ENCODE peak calls at places on chromosomes 4 and X, in seven cellular contexts. W is H1, D is endothelial cell of umbilical vein, M is NB4, L is A549, B is HCT116, C is WTC11. V is an unnamed sample.

GRCh38 chr4:188941524-188942109 is 802.4 kb downstream of the TRIML1 start:
- DNase-seq in W (no peak), D (no peak), M (no peak), L (peak; percentile 58), B (peak; percentile 95), C (no peak), V (no peak)

GRCh38 chrX:150257348-150258175 is 105.6 kb upstream of the MAMLD1 start:
- DNase-seq in W (no peak), D (no peak), M (peak; percentile 0), L (no peak), B (no peak), C (peak; percentile 10), V (no peak)

GRCh38 chr4:116926631-116927295 is 158.6 kb downstream of the TRAM1L1 start:
- DNase-seq in W (no peak), D (no peak), M (no peak), L (no peak), B (no peak), C (no peak), V (no peak)

GRCh38 chr4:148649669-148650331 is 207.6 kb upstream of the NR3C2 start:
- DNase-seq in W (no peak), D (no peak), M (no peak), L (no peak), B (no peak), C (no peak), V (no peak)

GRCh38 chr4:55681430-55681829 is 45.3 kb upstream of the NMU start:
- DNase-seq in W (no peak), D (no peak), M (no peak), L (no peak), B (no peak), C (no peak), V (no peak)

GRCh38 chr4:120156115-120156718 is 89.6 kb upstream of the MAD2L1 start:
- DNase-seq in W (peak; percentile 5), D (peak; percentile 79), M (peak; percentile 77), L (peak; percentile 3), B (peak; percentile 83), C (no peak), V (peak; percentile 1)

GRCh38 chrX:100677616-100678181 is 33.7 kb downstream of the SRPX2 start:
- DNase-seq in W (no peak), D (no peak), M (no peak), L (no peak), B (no peak), C (no peak), V (no peak)

GRCh38 chr4:166277406-166277805 is 404.4 kb downstream of the TLL1 start:
- DNase-seq in W (no peak), D (no peak), M (no peak), L (no peak), B (no peak), C (no peak), V (no peak)

GRCh38 chr4:153731239-153731638 is 28.6 kb downstream of the RNF175 start:
- DNase-seq in W (no peak), D (no peak), M (peak; percentile 25), L (no peak), B (no peak), C (no peak), V (peak; percentile 90)

GRCh38 chrX:120301960-120302359 is 9.3 kb downstream of the TMEM255A start:
- DNase-seq in W (no peak), D (no peak), M (no peak), L (no peak), B (no peak), C (no peak), V (no peak)

DNA sequence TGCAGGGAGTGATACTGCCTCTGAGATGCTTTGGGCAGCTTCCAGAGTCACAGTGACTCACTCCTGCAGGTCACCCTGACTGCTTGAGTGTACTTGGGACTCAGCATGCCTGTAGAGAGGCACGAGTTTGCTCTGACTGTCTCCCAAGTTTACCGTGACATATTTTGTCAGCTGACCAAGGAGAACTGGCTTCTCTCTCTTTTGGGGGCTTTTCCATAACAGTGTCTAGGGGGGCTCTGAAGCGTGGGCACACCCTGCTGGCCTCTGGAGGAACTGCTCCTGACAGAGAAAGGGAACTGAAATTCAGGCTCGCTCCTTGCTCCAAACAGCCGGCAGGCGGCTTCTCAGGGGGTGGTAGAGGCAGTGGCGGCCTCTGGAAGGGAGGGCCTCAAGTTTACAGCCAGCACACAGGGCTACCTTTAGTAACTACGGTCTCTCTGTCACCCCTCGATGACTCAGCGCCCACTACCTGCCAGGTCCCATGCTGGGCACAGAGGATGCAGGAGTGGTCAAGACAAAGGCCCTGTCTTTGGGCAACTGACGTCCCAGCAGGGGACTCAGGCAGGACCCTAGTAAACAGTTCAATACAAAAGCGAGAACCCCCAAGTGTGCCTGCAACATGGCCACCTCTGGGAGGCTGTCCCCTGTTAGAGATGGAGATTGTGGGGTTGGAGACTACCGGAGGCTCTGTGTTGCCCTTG is 17.8 kb downstream of the ZNF185 start:
- DNase-seq in W (no peak), D (peak; percentile 16), M (peak; percentile 55), L (peak; percentile 51), B (peak; percentile 18), C (peak; percentile 54), V (peak; percentile 77)
- TF ChIP-seq MAX in W (no peak), D (no peak), M (no peak), L (no peak), B (no peak), C (no peak), V (no peak)

GRCh38 chrX:11944486-11944885 is 186.4 kb downstream of the MSL3 start:
- DNase-seq in W (peak; percentile 33), D (peak; percentile 15), M (peak; percentile 26), L (peak; percentile 11), B (no peak), C (peak; percentile 58), V (peak; percentile 26)
- TF ChIP-seq MAX in W (peak; percentile 59), D (no peak), M (no peak), L (no peak), B (no peak), C (peak; percentile 77), V (peak; percentile 94)

DNA sequence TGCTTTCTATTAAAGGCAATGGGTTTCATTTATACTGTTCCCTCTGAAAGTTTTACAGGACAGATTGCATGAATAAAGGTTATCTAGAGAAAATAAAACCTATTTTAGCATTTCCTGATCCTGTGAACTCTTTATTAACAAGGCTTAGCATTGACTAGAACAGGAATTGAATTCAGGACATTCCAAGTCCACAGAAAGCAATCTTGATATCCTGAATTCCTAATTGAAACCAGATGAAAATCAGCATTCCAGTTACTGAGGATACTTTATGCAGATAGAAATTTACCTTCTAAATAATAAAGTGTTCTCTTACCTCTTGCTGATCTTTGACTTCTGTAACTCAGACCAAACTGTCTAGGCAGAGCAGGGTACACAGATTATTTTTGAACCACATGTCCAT is 151.4 kb downstream of the ZNF518B start:
- DNase-seq in W (no peak), D (no peak), M (no peak), L (no peak), B (no peak), C (no peak), V (no peak)
- TF ChIP-seq MAX in W (no peak), D (no peak), M (no peak), L (no peak), B (no peak), C (no peak), V (no peak)

GRCh38 chrX:41184312-41184711 is 99.1 kb downstream of the USP9X start:
- DNase-seq in W (no peak), D (no peak), M (no peak), L (no peak), B (no peak), C (no peak), V (no peak)
- TF ChIP-seq MAX in W (no peak), D (no peak), M (no peak), L (no peak), B (no peak), C (no peak), V (no peak)

DNA sequence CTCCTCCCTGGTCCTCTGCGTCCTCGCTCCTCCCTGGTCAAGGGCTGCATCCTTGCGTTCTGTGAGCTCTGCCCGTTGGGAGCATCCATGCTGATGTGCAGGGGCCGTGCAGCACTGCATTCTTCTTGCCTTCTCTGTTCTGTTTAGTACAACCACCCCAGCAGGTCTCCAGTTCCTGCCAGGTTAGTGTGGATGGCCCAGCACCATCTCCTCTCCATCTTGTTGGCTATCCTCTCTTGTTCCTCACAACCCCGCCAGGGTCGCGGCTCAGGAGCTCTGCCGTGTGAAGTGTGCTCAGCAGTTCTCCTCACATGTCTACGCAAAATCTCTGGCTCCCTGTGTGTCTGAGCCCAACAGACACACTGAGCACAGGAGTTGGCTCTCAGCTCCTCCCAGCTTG is 10.4 kb upstream of the MAEA start:
- DNase-seq in W (no peak), D (no peak), M (no peak), L (no peak), B (no peak), C (no peak), V (no peak)
- TF ChIP-seq MAX in W (no peak), D (no peak), M (no peak), L (no peak), B (no peak), C (no peak), V (no peak)

GRCh38 chr4:142440093-142440492 is 406.0 kb downstream of the INPP4B start:
- DNase-seq in W (no peak), D (no peak), M (no peak), L (no peak), B (no peak), C (no peak), V (no peak)

GRCh38 chr4:142446965-142447474 is 399.1 kb downstream of the INPP4B start:
- DNase-seq in W (no peak), D (no peak), M (no peak), L (no peak), B (no peak), C (no peak), V (no peak)

GRCh38 chr4:142443469-142443868 is 402.6 kb downstream of the INPP4B start:
- DNase-seq in W (no peak), D (no peak), M (no peak), L (no peak), B (no peak), C (peak; percentile 23), V (no peak)
- TF ChIP-seq MAX in W (no peak), D (no peak), M (no peak), L (no peak), B (no peak), C (no peak), V (no peak)